ENCODE peak calls at places on chromosomes 6 and 20, in four cellular contexts. One of them, this sample, is unnamed.
A peak's percentile ranks its signal among the peaks of the same experiment; 100 is the strongest.

GRCh38 chr6:46772038-46772437 is 21.2 kb upstream of the MEP1A start:
- DNase-seq in OCI-LY7: no peak
- DNase-seq in pancreas: no peak
- DNase-seq in heart left ventricle: no peak
- DNase-seq in this sample: no peak

GRCh38 chr6:30802731-30803130 is 58.4 kb upstream of the IER3 start:
- DNase-seq in OCI-LY7: no peak
- DNase-seq in pancreas: no peak
- DNase-seq in heart left ventricle: no peak
- DNase-seq in this sample: no peak

GRCh38 chr6:88378639-88379038 is 212.5 kb upstream of the CNR1 start:
- DNase-seq in pancreas: no peak
- DNase-seq in heart left ventricle: no peak
- DNase-seq in OCI-LY7: no peak
- DNase-seq in this sample: no peak

GRCh38 chr6:10071631-10072220 is 343.1 kb downstream of the TFAP2A start:
- DNase-seq in pancreas: no peak
- DNase-seq in OCI-LY7: no peak
- DNase-seq in heart left ventricle: no peak
- DNase-seq in this sample: no peak

GRCh38 chr20:46652699-46653098 is 1.4 kb upstream of the SLC13A3 start:
- DNase-seq in heart left ventricle: no peak
- DNase-seq in OCI-LY7: no peak
- DNase-seq in pancreas: no peak
- DNase-seq in this sample: no peak

GRCh38 chr6:72216222-72217106 is 330.1 kb downstream of the RIMS1 start:
- DNase-seq in pancreas: peak; percentile 34
- DNase-seq in OCI-LY7: no peak
- DNase-seq in heart left ventricle: no peak
- DNase-seq in this sample: peak; percentile 38

GRCh38 chr6:153001767-153002612 is 519 bp downstream of the MTRF1L start:
- DNase-seq in heart left ventricle: no peak
- DNase-seq in pancreas: no peak
- DNase-seq in OCI-LY7: peak; percentile 29
- DNase-seq in this sample: no peak

GRCh38 chr6:26217714-26218075 is 130.5 kb downstream of the HFE start:
- DNase-seq in OCI-LY7: no peak
- DNase-seq in pancreas: no peak
- DNase-seq in heart left ventricle: no peak
- DNase-seq in this sample: no peak

GRCh38 chr6:31896493-31896855 is 1.0 kb downstream of the EHMT2 start:
- DNase-seq in pancreas: no peak
- DNase-seq in OCI-LY7: no peak
- DNase-seq in heart left ventricle: no peak
- DNase-seq in this sample: no peak

GRCh38 chr6:156718647-156719394 is 58.4 kb upstream of the ARID1B start:
- DNase-seq in heart left ventricle: no peak
- DNase-seq in pancreas: peak; percentile 56
- DNase-seq in OCI-LY7: no peak
- DNase-seq in this sample: no peak

GRCh38 chr6:32984639-32985389 is 16.4 kb downstream of the BRD2 start:
- DNase-seq in heart left ventricle: peak; percentile 89
- DNase-seq in OCI-LY7: peak; percentile 93
- DNase-seq in pancreas: peak; percentile 94
- DNase-seq in this sample: peak; percentile 97

GRCh38 chr6:139925894-139926641 is 551.6 kb upstream of the CITED2 start:
- DNase-seq in OCI-LY7: no peak
- DNase-seq in pancreas: no peak
- DNase-seq in heart left ventricle: no peak
- DNase-seq in this sample: no peak

GRCh38 chr6:89082439-89082838 is 1.9 kb downstream of the PNRC1 start:
- DNase-seq in pancreas: no peak
- DNase-seq in heart left ventricle: no peak
- DNase-seq in OCI-LY7: peak; percentile 38
- DNase-seq in this sample: peak; percentile 15

GRCh38 chr6:118813795-118814194 is 80.2 kb upstream of the ASF1A start:
- DNase-seq in heart left ventricle: no peak
- DNase-seq in pancreas: no peak
- DNase-seq in OCI-LY7: no peak
- DNase-seq in this sample: no peak

GRCh38 chr20:61045876-61046585 is 206.0 kb upstream of the CDH4 start:
- DNase-seq in heart left ventricle: no peak
- DNase-seq in OCI-LY7: no peak
- DNase-seq in pancreas: no peak
- DNase-seq in this sample: no peak

GRCh38 chr20:61045091-61045490 is 207.0 kb upstream of the CDH4 start:
- DNase-seq in OCI-LY7: no peak
- DNase-seq in heart left ventricle: no peak
- DNase-seq in pancreas: no peak
- DNase-seq in this sample: no peak

GRCh38 chr20:61042501-61043385 is 209.3 kb upstream of the CDH4 start:
- DNase-seq in pancreas: no peak
- DNase-seq in OCI-LY7: no peak
- DNase-seq in heart left ventricle: no peak
- DNase-seq in this sample: no peak

GRCh38 chr20:61043681-61044080 is 208.4 kb upstream of the CDH4 start:
- DNase-seq in pancreas: no peak
- DNase-seq in OCI-LY7: no peak
- DNase-seq in heart left ventricle: no peak
- DNase-seq in this sample: no peak

GRCh38 chr20:61044499-61044898 is 207.6 kb upstream of the CDH4 start:
- DNase-seq in OCI-LY7: no peak
- DNase-seq in heart left ventricle: no peak
- DNase-seq in pancreas: no peak
- DNase-seq in this sample: no peak
- TF ChIP-seq CTCF in OCI-LY7: no peak
- TF ChIP-seq CTCF in heart left ventricle: no peak
- TF ChIP-seq CTCF in pancreas: no peak
- TF ChIP-seq CTCF in this sample: no peak

GRCh38 chr20:23206061-23206460 is 119.9 kb upstream of the CD93 start:
- DNase-seq in heart left ventricle: no peak
- DNase-seq in pancreas: no peak
- DNase-seq in OCI-LY7: no peak
- DNase-seq in this sample: no peak
- H3K27ac ChIP-seq in heart left ventricle: peak overlapping the region; percentile 71
- H3K27ac ChIP-seq in pancreas: peak overlapping the region; percentile 64
- H3K27ac ChIP-seq in OCI-LY7: no peak overlapping the region
- H3K27ac ChIP-seq in this sample: peak overlapping the region; percentile 72

GRCh38 chr20:10707791-10708190 is 34.0 kb upstream of the JAG1 start:
- DNase-seq in heart left ventricle: no peak
- DNase-seq in pancreas: no peak
- DNase-seq in OCI-LY7: no peak
- DNase-seq in this sample: no peak

GRCh38 chr20:10707070-10707469 is 33.3 kb upstream of the JAG1 start:
- DNase-seq in OCI-LY7: no peak
- DNase-seq in pancreas: no peak
- DNase-seq in heart left ventricle: no peak
- DNase-seq in this sample: no peak

GRCh38 chr20:10709916-10710315 is 36.1 kb upstream of the JAG1 start:
- DNase-seq in heart left ventricle: no peak
- DNase-seq in OCI-LY7: no peak
- DNase-seq in pancreas: no peak
- DNase-seq in this sample: no peak

GRCh38 chr20:10706460-10706811 is 32.6 kb upstream of the JAG1 start:
- DNase-seq in heart left ventricle: no peak
- DNase-seq in OCI-LY7: no peak
- DNase-seq in pancreas: no peak
- DNase-seq in this sample: no peak

GRCh38 chr20:10708342-10709185 is 34.8 kb upstream of the JAG1 start:
- DNase-seq in heart left ventricle: no peak
- DNase-seq in OCI-LY7: no peak
- DNase-seq in pancreas: no peak
- DNase-seq in this sample: no peak
- H3K4me3 ChIP-seq in heart left ventricle: no peak overlapping the region
- H3K4me3 ChIP-seq in OCI-LY7: no peak overlapping the region
- H3K4me3 ChIP-seq in pancreas: no peak overlapping the region
- H3K4me3 ChIP-seq in this sample: no peak overlapping the region

GRCh38 chr6:23547851-23548250 is 578.2 kb upstream of the NRSN1 start:
- DNase-seq in pancreas: no peak
- DNase-seq in OCI-LY7: no peak
- DNase-seq in heart left ventricle: no peak
- DNase-seq in this sample: no peak
- TF ChIP-seq CTCF in pancreas: no peak
- TF ChIP-seq CTCF in OCI-LY7: no peak
- TF ChIP-seq CTCF in heart left ventricle: peak; percentile 12
- TF ChIP-seq CTCF in this sample: no peak

GRCh38 chr6:41777886-41778285 is 1.8 kb downstream of the FRS3 start:
- DNase-seq in pancreas: no peak
- DNase-seq in heart left ventricle: no peak
- DNase-seq in OCI-LY7: no peak
- DNase-seq in this sample: no peak

GRCh38 chr6:41779793-41780622 is at the start of gene FRS3:
- DNase-seq in pancreas: peak; percentile 99
- DNase-seq in OCI-LY7: peak; percentile 97
- DNase-seq in heart left ventricle: peak; percentile 100
- DNase-seq in this sample: peak; percentile 97

GRCh38 chr6:41780623-41781301 is at the start of gene PRICKLE4:
- DNase-seq in pancreas: peak; percentile 79
- DNase-seq in heart left ventricle: peak; percentile 76
- DNase-seq in OCI-LY7: no peak
- DNase-seq in this sample: peak; percentile 73

GRCh38 chr6:41778895-41779294 is 805 bp downstream of the FRS3 start:
- DNase-seq in heart left ventricle: no peak
- DNase-seq in pancreas: no peak
- DNase-seq in OCI-LY7: no peak
- DNase-seq in this sample: no peak

GRCh38 chr6:41779336-41779735 is 364 bp downstream of the FRS3 start:
- DNase-seq in pancreas: no peak
- DNase-seq in heart left ventricle: no peak
- DNase-seq in OCI-LY7: no peak
- DNase-seq in this sample: no peak
- H3K27ac ChIP-seq in pancreas: no peak overlapping the region
- H3K27ac ChIP-seq in heart left ventricle: peak overlapping the region; percentile 60
- H3K27ac ChIP-seq in OCI-LY7: no peak overlapping the region
- H3K27ac ChIP-seq in this sample: peak overlapping the region; percentile 89

This sample was measured in prostate gland.